ENCODE peak calls at places on chromosome 9, in seven cellular contexts. R is left ventricle myocardium superior, X is GM12865, K is activated B cell treated with CpG ODN at 0.5 μM for 24 hours, P is omental fat pad, A is GM12864, T is GOT3. E is an unnamed sample.

GRCh38 chr9:94800424-94801117 is 74.1 kb downstream of the AOPEP start:
- DNase-seq in K (no peak), A (no peak), P (no peak), R (no peak), X (no peak), T (no peak), E (no peak)

GRCh38 chr9:119368681-119369581 is at the start of gene BRINP1:
- DNase-seq in A (no peak), K (no peak), P (no peak), T (no peak), X (no peak), R (peak), E (peak)

GRCh38 chr9:108784128-108784490 is 71.7 kb downstream of the ACTL7B start:
- DNase-seq in P (no peak), T (no peak), A (no peak), X (no peak), K (no peak), R (no peak), E (no peak)

GRCh38 chr9:133991211-133991921 is 758 bp downstream of the VAV2 start:
- DNase-seq in R (peak), X (no peak), T (no peak), P (no peak), A (no peak), K (peak), E (no peak)

GRCh38 chr9:104927216-104927911 is 591 bp downstream of the ABCA1 start:
- DNase-seq in R (peak), P (no peak), A (no peak), T (no peak), K (peak), X (peak), E (peak)

GRCh38 chr9:134870746-134871667 is 9.6 kb upstream of the FCN2 start:
- DNase-seq in A (no peak), X (no peak), T (no peak), P (no peak), K (no peak), R (no peak), E (no peak)

GRCh38 chr9:23826120-23826629 is at the start of gene ELAVL2:
- DNase-seq in K (no peak), X (no peak), A (no peak), T (peak), R (peak), P (peak), E (peak)

GRCh38 chr9:70534471-70534870 is 120.0 kb upstream of the KLF9 start:
- DNase-seq in P (no peak), A (no peak), R (no peak), X (no peak), K (no peak), T (no peak), E (no peak)

GRCh38 chr9:113579270-113580040 is 115.9 kb downstream of the RGS3 start:
- DNase-seq in K (no peak), A (no peak), X (peak), T (no peak), P (no peak), R (peak), E (peak)